ENCODE peak calls at places on chromosomes 3 and 15, in seven cellular contexts. K is neural progenitor cell; T is ovary; D is fibroblast of pulmonary artery; F is heart left ventricle; O is upper lobe of left lung; X is activated CD8-positive, alpha-beta T cell treated with anti-CD3 and anti-CD28 coated beads for 36 hours. U is an unnamed sample.

GRCh38 chr3:55481067-55481917 is 5.8 kb downstream of the WNT5A start:
- DNase-seq in K (peak; percentile 63), T (peak; percentile 62), D (peak; percentile 53), F (no peak), O (peak; percentile 29), X (no peak), U (peak; percentile 57)

GRCh38 chr3:49656541-49657112 is 17.5 kb upstream of the APEH start:
- DNase-seq in K (peak; percentile 17), T (no peak), D (peak; percentile 14), F (no peak), O (no peak), X (peak; percentile 12), U (no peak)

GRCh38 chr3:29635888-29636287 is 355.0 kb downstream of the RBMS3 start:
- DNase-seq in K (no peak), T (no peak), D (no peak), F (no peak), O (no peak), X (no peak), U (no peak)

GRCh38 chr3:133457025-133457424 is 57.2 kb downstream of the BFSP2 start:
- DNase-seq in K (no peak), T (no peak), D (no peak), F (no peak), O (no peak), X (no peak), U (no peak)

GRCh38 chr3:13268961-13269391 is 151.1 kb downstream of the NUP210 start:
- DNase-seq in K (no peak), T (no peak), D (no peak), F (peak; percentile 40), O (no peak), X (no peak), U (no peak)

GRCh38 chr3:113249111-113249510 is 37.8 kb downstream of the BOC start:
- DNase-seq in K (no peak), T (no peak), D (peak; percentile 76), F (no peak), O (no peak), X (no peak), U (no peak)

GRCh38 chr3:87359025-87359424 is 82.6 kb upstream of the POU1F1 start:
- DNase-seq in K (no peak), T (no peak), D (no peak), F (no peak), O (no peak), X (no peak), U (no peak)

GRCh38 chr3:72590732-72591192 is 257.5 kb downstream of the SHQ1 start:
- DNase-seq in K (peak; percentile 94), T (no peak), D (no peak), F (no peak), O (no peak), X (no peak), U (peak; percentile 67)

GRCh38 chr3:12194669-12195161 is 36.0 kb upstream of the TIMP4 start:
- DNase-seq in K (no peak), T (no peak), D (peak; percentile 36), F (no peak), O (no peak), X (peak; percentile 58), U (no peak)

GRCh38 chr15:85920926-85921325 is 126.2 kb upstream of the KLHL25 start:
- DNase-seq in K (peak; percentile 61), T (no peak), D (no peak), F (no peak), O (no peak), X (no peak), U (peak; percentile 8)

GRCh38 chr3:192802957-192803899 is 75.9 kb upstream of the FGF12 start:
- DNase-seq in K (peak; percentile 66), T (no peak), D (peak; percentile 80), F (no peak), O (no peak), X (no peak), U (no peak)

GRCh38 chr15:98952381-98952803 is 55.2 kb downstream of the PGPEP1L start:
- DNase-seq in K (no peak), T (no peak), D (no peak), F (no peak), O (no peak), X (peak; percentile 52), U (no peak)

GRCh38 chr3:174931969-174932368 is 72.8 kb downstream of the NAALADL2 start:
- DNase-seq in K (no peak), T (no peak), D (no peak), F (no peak), O (no peak), X (no peak), U (no peak)

GRCh38 chr3:195221876-195222617 is 48.9 kb downstream of the XXYLT1 start:
- DNase-seq in K (no peak), T (no peak), D (no peak), F (no peak), O (peak; percentile 16), X (no peak), U (no peak)

GRCh38 chr3:113802795-113803455 is 35.7 kb upstream of the GRAMD1C start:
- DNase-seq in K (no peak), T (no peak), D (no peak), F (no peak), O (no peak), X (no peak), U (no peak)

GRCh38 chr3:168615489-168616020 is 519.8 kb upstream of the GOLIM4 start:
- DNase-seq in K (no peak), T (no peak), D (no peak), F (no peak), O (no peak), X (no peak), U (no peak)

GRCh38 chr3:190048831-190049541 is 71.7 kb downstream of the P3H2 start:
- DNase-seq in K (no peak), T (peak; percentile 39), D (peak; percentile 71), F (no peak), O (no peak), X (no peak), U (no peak)

GRCh38 chr15:80007532-80007931 is 36.5 kb upstream of the BCL2A1 start:
- DNase-seq in K (no peak), T (no peak), D (no peak), F (no peak), O (no peak), X (no peak), U (no peak)

GRCh38 chr3:65030847-65031463 is 343.2 kb upstream of the ADAMTS9 start:
- DNase-seq in K (no peak), T (no peak), D (peak; percentile 41), F (no peak), O (no peak), X (no peak), U (no peak)

GRCh38 chr15:39598186-39598850 is 17.4 kb downstream of the THBS1 start:
- DNase-seq in K (no peak), T (no peak), D (peak; percentile 75), F (no peak), O (no peak), X (no peak), U (no peak)

GRCh38 chr3:84772841-84773240 is 185.9 kb upstream of the CADM2 start:
- DNase-seq in K (no peak), T (no peak), D (no peak), F (no peak), O (no peak), X (no peak), U (no peak)

GRCh38 chr3:80771085-80771484 is 990.4 kb downstream of the GBE1 start:
- DNase-seq in K (no peak), T (no peak), D (peak; percentile 63), F (no peak), O (no peak), X (no peak), U (no peak)

GRCh38 chr15:57667171-57667924 is 39.2 kb upstream of the POLR2M start:
- DNase-seq in K (peak; percentile 40), T (no peak), D (peak; percentile 83), F (no peak), O (no peak), X (no peak), U (no peak)

GRCh38 chr3:42734263-42734860 is 31.8 kb upstream of the HHATL start:
- DNase-seq in K (no peak), T (no peak), D (no peak), F (peak; percentile 34), O (no peak), X (no peak), U (no peak)

GRCh38 chr3:178802993-178803693 is 266.9 kb downstream of the KCNMB2 start:
- DNase-seq in K (no peak), T (no peak), D (no peak), F (no peak), O (no peak), X (no peak), U (no peak)

GRCh38 chr3:122942937-122943827 is 84.4 kb downstream of the SEMA5B start:
- DNase-seq in K (peak; percentile 89), T (peak; percentile 35), D (peak; percentile 60), F (peak; percentile 78), O (peak; percentile 83), X (peak; percentile 50), U (peak; percentile 87)

GRCh38 chr15:91348812-91349500 is 248.9 kb downstream of the SV2B start:
- DNase-seq in K (no peak), T (no peak), D (no peak), F (no peak), O (no peak), X (peak; percentile 27), U (no peak)

GRCh38 chr15:94542391-94542790 is 311.0 kb downstream of the MCTP2 start:
- DNase-seq in K (no peak), T (no peak), D (no peak), F (no peak), O (no peak), X (no peak), U (no peak)

GRCh38 chr3:59730608-59731007 is 680.8 kb upstream of the CFAP20DC start:
- DNase-seq in K (no peak), T (no peak), D (no peak), F (no peak), O (no peak), X (no peak), U (no peak)
- TF ChIP-seq CTCF in K (no peak), T (no peak), D (no peak), F (no peak), O (no peak), X (no peak), U (no peak)

DNA sequence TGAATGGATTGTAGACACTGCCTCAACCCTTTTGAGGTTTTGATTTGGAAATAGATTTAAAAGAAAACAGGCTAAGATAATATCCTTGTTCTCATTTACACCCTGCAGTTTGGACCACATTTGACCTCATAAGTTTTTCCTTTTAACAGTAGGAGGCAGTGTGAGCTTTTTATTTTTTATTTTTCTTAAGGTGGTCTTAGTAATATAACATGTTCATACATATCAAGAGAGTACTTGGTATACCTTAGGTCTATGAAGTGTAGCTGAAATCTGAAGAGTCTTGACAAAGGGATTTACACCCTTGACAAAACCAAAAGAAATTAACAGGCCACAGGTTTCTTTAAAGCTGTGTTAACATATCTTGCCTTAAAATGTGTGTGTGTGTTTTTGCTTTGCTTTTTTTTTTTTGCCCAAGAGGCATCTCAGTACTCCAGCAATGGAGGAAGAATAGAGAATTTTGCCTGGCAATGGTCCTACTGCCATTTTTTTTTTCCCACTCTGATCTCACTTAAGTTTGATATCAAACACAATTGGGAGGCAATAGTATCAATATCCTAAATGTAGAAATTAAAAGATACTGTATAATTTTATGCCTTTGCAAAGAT is 3.3 kb downstream of the RAP2B start:
- DNase-seq in K (no peak), T (no peak), D (peak; percentile 59), F (no peak), O (no peak), X (no peak), U (no peak)
- TF ChIP-seq CTCF in K (peak; percentile 43), T (no peak), D (peak; percentile 45), F (no peak), O (no peak), X (peak; percentile 39), U (peak; percentile 25)

GRCh38 chr15:35522061-35522460 is 23.9 kb downstream of the DPH6 start:
- DNase-seq in K (no peak), T (no peak), D (peak; percentile 52), F (no peak), O (no peak), X (no peak), U (no peak)
- TF ChIP-seq CTCF in K (no peak), T (no peak), D (peak; percentile 33), F (no peak), O (no peak), X (no peak), U (no peak)

GRCh38 chr3:186609247-186609868 is 3.5 kb upstream of the AHSG start:
- DNase-seq in K (no peak), T (no peak), D (peak; percentile 41), F (no peak), O (no peak), X (peak; percentile 23), U (no peak)
- TF ChIP-seq CTCF in K (no peak), T (no peak), D (peak; percentile 35), F (no peak), O (no peak), X (no peak), U (no peak)

U was measured in nephron progenitor cell.